ENCODE peak calls at places on chromosomes 7 and 10, in nine cellular contexts. A, H, T, M, N, W, D, L and S are unnamed samples.

GRCh38 chr10:109912335-109913282 is 10.7 kb downstream of the XPNPEP1 start:
- DNase-seq in A (no peak), H (no peak), T (no peak), M (no peak), N (no peak), W (no peak), D (no peak), L (no peak), S (no peak)

GRCh38 chr7:5045558-5046396 is at the start of gene RBAK:
- DNase-seq in A (peak; percentile 92), H (peak; percentile 97), T (peak; percentile 87), M (peak; percentile 67), N (peak; percentile 94), W (peak; percentile 98), D (peak; percentile 79), L (peak; percentile 92), S (peak; percentile 95)

GRCh38 chr7:68247566-68247965 is 1250.9 kb downstream of the TYW1 start:
- DNase-seq in A (no peak), H (no peak), T (no peak), M (no peak), N (no peak), W (no peak), D (no peak), L (no peak), S (no peak)

GRCh38 chr10:63977329-63977923 is 456.2 kb downstream of the REEP3 start:
- DNase-seq in A (peak; percentile 43), H (no peak), T (no peak), M (peak; percentile 2), N (no peak), W (peak; percentile 64), D (peak; percentile 26), L (peak; percentile 50), S (no peak)

GRCh38 chr7:158617737-158618128 is 30.1 kb upstream of the PTPRN2 start:
- DNase-seq in A (no peak), H (no peak), T (no peak), M (no peak), N (no peak), W (peak; percentile 24), D (no peak), L (no peak), S (no peak)

GRCh38 chr7:97006146-97006950 is 995 bp downstream of the DLX6 start:
- DNase-seq in A (peak; percentile 72), H (peak; percentile 88), T (no peak), M (no peak), N (no peak), W (no peak), D (peak; percentile 53), L (no peak), S (peak; percentile 39)

GRCh38 chr10:127612-128432 is 7.4 kb upstream of the ZMYND11 start:
- DNase-seq in A (no peak), H (no peak), T (no peak), M (no peak), N (no peak), W (no peak), D (peak; percentile 33), L (no peak), S (no peak)

GRCh38 chr10:78283069-78283682 is 249.5 kb downstream of the RPS24 start:
- DNase-seq in A (peak; percentile 18), H (no peak), T (no peak), M (no peak), N (no peak), W (no peak), D (no peak), L (no peak), S (no peak)

GRCh38 chr7:27031289-27032172 is 64.3 kb downstream of the HOXA1 start:
- DNase-seq in A (no peak), H (no peak), T (no peak), M (no peak), N (no peak), W (no peak), D (no peak), L (no peak), S (no peak)

GRCh38 chr7:27030393-27031001 is 65.3 kb downstream of the HOXA1 start:
- DNase-seq in A (no peak), H (no peak), T (no peak), M (no peak), N (no peak), W (no peak), D (no peak), L (no peak), S (no peak)

DNA sequence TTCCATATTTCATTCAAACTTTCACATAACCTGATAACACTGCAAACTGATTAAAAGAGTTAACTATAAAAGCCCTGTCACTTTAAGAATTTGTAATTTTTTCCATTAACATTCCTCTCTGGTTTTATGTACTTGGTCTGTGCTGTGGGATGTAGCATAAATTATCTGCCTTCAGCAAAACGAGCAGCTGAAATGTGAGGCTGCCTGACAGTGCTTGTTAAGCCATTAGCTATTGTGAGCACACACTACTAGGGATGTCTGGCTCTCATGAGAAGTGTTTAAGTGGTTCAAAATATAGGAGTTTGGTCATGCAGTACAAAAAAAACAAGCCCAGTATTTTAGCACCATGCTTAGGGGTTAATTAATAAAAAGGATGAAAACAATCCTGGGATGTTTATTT is 63.0 kb downstream of the HOXA1 start:
- DNase-seq in A (no peak), H (no peak), T (no peak), M (no peak), N (no peak), W (no peak), D (no peak), L (no peak), S (no peak)
- TF ChIP-seq POLR2AphosphoS5 in A (no peak), H (no peak), T (no peak), M (no peak), N (no peak), W (no peak), D (no peak), L (no peak), S (no peak)

GRCh38 chr7:27242046-27242579 is 489 bp upstream of the EVX1 start:
- DNase-seq in A (no peak), H (no peak), T (no peak), M (no peak), N (no peak), W (no peak), D (no peak), L (no peak), S (no peak)

GRCh38 chr7:27241189-27242045 is 1.2 kb upstream of the EVX1 start:
- DNase-seq in A (no peak), H (no peak), T (no peak), M (no peak), N (no peak), W (no peak), D (no peak), L (no peak), S (no peak)

GRCh38 chr7:27244488-27245123 is 2.0 kb downstream of the EVX1 start:
- DNase-seq in A (no peak), H (no peak), T (no peak), M (no peak), N (no peak), W (no peak), D (no peak), L (no peak), S (no peak)

GRCh38 chr7:27243340-27244163 is 950 bp downstream of the EVX1 start:
- DNase-seq in A (no peak), H (no peak), T (no peak), M (no peak), N (no peak), W (no peak), D (no peak), L (no peak), S (no peak)

GRCh38 chr7:27242580-27243339 is at the start of gene EVX1:
- DNase-seq in A (no peak), H (no peak), T (no peak), M (no peak), N (no peak), W (no peak), D (no peak), L (no peak), S (no peak)
- TF ChIP-seq POLR2AphosphoS5 in A (no peak), H (no peak), T (no peak), M (no peak), N (no peak), W (no peak), D (no peak), L (no peak), S (no peak)

GRCh38 chr7:116429986-116430619 is 69.4 kb upstream of the CAV2 start:
- DNase-seq in A (no peak), H (no peak), T (no peak), M (no peak), N (no peak), W (no peak), D (no peak), L (no peak), S (no peak)

GRCh38 chr7:116434820-116435341 is 64.7 kb upstream of the CAV2 start:
- DNase-seq in A (no peak), H (no peak), T (no peak), M (no peak), N (no peak), W (no peak), D (no peak), L (peak; percentile 53), S (no peak)

GRCh38 chr7:116433246-116433645 is 66.3 kb upstream of the CAV2 start:
- DNase-seq in A (no peak), H (no peak), T (no peak), M (no peak), N (no peak), W (no peak), D (no peak), L (no peak), S (no peak)

GRCh38 chr7:116432517-116432916 is 67.0 kb upstream of the CAV2 start:
- DNase-seq in A (no peak), H (no peak), T (no peak), M (no peak), N (no peak), W (no peak), D (no peak), L (no peak), S (no peak)

DNA sequence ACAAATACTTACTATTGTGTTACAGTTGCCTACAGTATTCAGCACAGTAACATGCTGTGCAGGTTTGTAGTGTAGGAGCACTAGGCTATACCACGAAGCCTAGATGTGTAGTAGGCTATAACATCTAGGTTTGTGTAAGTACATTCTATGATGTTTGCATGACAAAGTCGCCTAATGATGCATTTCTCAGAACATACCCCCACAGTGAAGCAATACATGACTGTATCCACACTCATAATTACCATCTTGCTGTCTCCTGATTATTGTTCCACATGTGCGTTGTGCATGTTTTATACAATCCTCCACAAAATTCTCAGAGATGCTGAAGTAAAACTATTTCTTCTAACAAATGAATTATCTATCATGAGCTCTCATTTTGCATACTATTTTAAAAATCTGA is 67.8 kb upstream of the CAV2 start:
- DNase-seq in A (no peak), H (no peak), T (no peak), M (no peak), N (no peak), W (no peak), D (no peak), L (no peak), S (no peak)
- TF ChIP-seq POLR2AphosphoS5 in A (no peak), H (no peak), T (no peak), M (no peak), N (no peak), W (no peak), D (no peak), L (no peak), S (no peak)

DNA sequence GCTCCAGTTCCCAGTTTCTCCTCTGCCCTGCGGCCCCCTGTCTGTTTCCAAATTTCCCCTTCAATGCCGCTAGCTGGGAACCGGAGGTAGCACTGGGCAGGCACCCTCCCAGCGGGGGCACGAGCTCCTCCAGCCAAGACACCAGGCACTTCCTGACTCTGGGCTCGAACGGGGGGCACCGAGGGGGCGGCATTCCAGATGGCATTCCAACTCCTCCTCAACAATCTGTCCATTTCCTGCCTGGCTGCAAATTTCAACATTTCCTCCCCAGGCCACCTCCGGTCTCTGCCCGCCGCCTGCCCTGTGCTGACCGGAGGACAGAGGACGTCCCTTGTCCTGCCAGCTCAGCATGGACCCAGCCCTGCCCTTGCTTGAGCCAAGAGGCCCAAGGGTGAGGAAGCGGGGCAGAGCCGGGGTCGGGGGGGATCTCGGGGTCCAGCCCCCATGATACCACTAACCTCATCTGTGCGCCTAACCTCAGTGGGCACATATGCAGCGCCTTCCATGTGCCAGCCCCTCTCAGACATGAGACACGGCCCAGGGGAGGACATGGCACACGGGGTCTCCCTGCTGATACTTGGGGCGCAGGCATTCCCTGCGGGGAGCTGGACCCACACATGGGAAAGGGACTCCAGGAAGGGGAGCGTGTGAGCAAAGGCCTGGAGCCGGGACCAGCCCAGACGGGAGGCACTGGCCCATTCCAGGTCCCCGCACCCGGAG is 58.0 kb downstream of the PDGFA start:
- DNase-seq in A (peak; percentile 67), H (no peak), T (peak; percentile 88), M (no peak), N (peak; percentile 56), W (no peak), D (no peak), L (no peak), S (no peak)
- TF ChIP-seq POLR2AphosphoS5 in A (no peak), H (no peak), T (peak; percentile 24), M (no peak), N (no peak), W (no peak), D (no peak), L (no peak), S (no peak)